ENCODE peak calls at places on chromosomes 3 and 15, in nine cellular contexts. I, W, D, X, G, F, R, O and P are unnamed samples. For H3K4me1, the result is how much of the 10 kb centered on the place peaks cover.

GRCh38 chr3:15520185-15520584 is 1.3 kb downstream of the COLQ start:
- DNase-seq in I (no peak), W (no peak), D (no peak), X (no peak), G (peak), F (no peak), R (no peak), O (peak), P (no peak)

GRCh38 chr15:79455943-79456342 is 23.8 kb downstream of the MINAR1 start:
- DNase-seq in I (no peak), W (no peak), D (no peak), X (no peak), G (no peak), F (no peak), R (no peak), O (no peak), P (no peak)

GRCh38 chr3:33430061-33430460 is 10.1 kb downstream of the UBP1 start:
- DNase-seq in I (no peak), W (no peak), D (no peak), X (no peak), G (no peak), F (no peak), R (no peak), O (no peak), P (no peak)

GRCh38 chr3:181267312-181267711 is 277.8 kb upstream of the DNAJC19 start:
- DNase-seq in I (no peak), W (no peak), D (no peak), X (no peak), G (no peak), F (no peak), R (no peak), O (no peak), P (no peak)

GRCh38 chr3:185866555-185866954 is 41.7 kb upstream of the IGF2BP2 start:
- DNase-seq in I (no peak), W (no peak), D (no peak), X (no peak), G (no peak), F (peak), R (no peak), O (no peak), P (no peak)

GRCh38 chr3:33032937-33033336 is 64.0 kb downstream of the GLB1 start:
- DNase-seq in I (no peak), W (no peak), D (no peak), X (no peak), G (no peak), F (no peak), R (peak), O (no peak), P (no peak)

GRCh38 chr3:47225310-47225906 is 57.2 kb downstream of the KIF9 start:
- DNase-seq in I (no peak), W (no peak), D (peak), X (no peak), G (no peak), F (peak), R (no peak), O (no peak), P (no peak)

GRCh38 chr15:78842519-78842918 is 30.2 kb upstream of the MORF4L1 start:
- DNase-seq in I (no peak), W (no peak), D (no peak), X (no peak), G (no peak), F (no peak), R (no peak), O (no peak), P (no peak)

GRCh38 chr3:83034806-83035703 is 1273.6 kb upstream of the GBE1 start:
- DNase-seq in I (no peak), W (no peak), D (no peak), X (no peak), G (no peak), F (no peak), R (no peak), O (no peak), P (no peak)

GRCh38 chr15:33737687-33738606 is 230.3 kb upstream of the CHRM5 start:
- DNase-seq in I (no peak), W (peak), D (peak), X (no peak), G (no peak), F (peak), R (peak), O (no peak), P (peak)

GRCh38 chr3:116155830-116156229 is 289.5 kb downstream of the LSAMP start:
- DNase-seq in I (no peak), W (no peak), D (peak), X (no peak), G (no peak), F (no peak), R (no peak), O (no peak), P (no peak)

GRCh38 chr3:127351775-127352350 is 64.0 kb upstream of the PRR20G start:
- DNase-seq in I (no peak), W (no peak), D (no peak), X (peak), G (no peak), F (no peak), R (no peak), O (no peak), P (no peak)

GRCh38 chr3:171459942-171460225 is 321 bp downstream of the TNIK start:
- DNase-seq in I (no peak), W (no peak), D (no peak), X (no peak), G (no peak), F (no peak), R (no peak), O (no peak), P (no peak)

GRCh38 chr3:49415931-49416601 is 3.8 kb downstream of the TCTA start:
- DNase-seq in I (peak), W (peak), D (no peak), X (no peak), G (no peak), F (peak), R (no peak), O (no peak), P (no peak)

GRCh38 chr15:25717861-25718504 is 145.1 kb downstream of the ATP10A start:
- DNase-seq in I (no peak), W (no peak), D (no peak), X (no peak), G (no peak), F (no peak), R (no peak), O (peak), P (no peak)

GRCh38 chr3:14811733-14812132 is 7.0 kb upstream of the FGD5 start:
- DNase-seq in I (no peak), W (no peak), D (no peak), X (no peak), G (no peak), F (no peak), R (no peak), O (no peak), P (no peak)

GRCh38 chr3:59655616-59656015 is 605.8 kb upstream of the CFAP20DC start:
- DNase-seq in I (no peak), W (no peak), D (no peak), X (no peak), G (no peak), F (no peak), R (no peak), O (no peak), P (no peak)
- TF ChIP-seq POLR2A in I (no peak), W (no peak), D (no peak), X (no peak), G (no peak), F (no peak), R (no peak), O (no peak), P (no peak)

GRCh38 chr3:45606991-45607712 is 12.6 kb downstream of the LIMD1 start:
- DNase-seq in I (no peak), W (no peak), D (peak), X (no peak), G (peak), F (no peak), R (no peak), O (no peak), P (no peak)
- H3K4me1 ChIP-seq in I (under half), W (under half), D (under half), X (half or more), G (half or more), F (under half), R (half or more), O (half or more), P (under half)

GRCh38 chr15:90035095-90035834 is 34.1 kb downstream of the ZNF710 start:
- DNase-seq in I (no peak), W (peak), D (peak), X (no peak), G (peak), F (peak), R (peak), O (peak), P (peak)
- TF ChIP-seq POLR2A in I (no peak), W (no peak), D (no peak), X (no peak), G (no peak), F (no peak), R (no peak), O (no peak), P (no peak)

DNA sequence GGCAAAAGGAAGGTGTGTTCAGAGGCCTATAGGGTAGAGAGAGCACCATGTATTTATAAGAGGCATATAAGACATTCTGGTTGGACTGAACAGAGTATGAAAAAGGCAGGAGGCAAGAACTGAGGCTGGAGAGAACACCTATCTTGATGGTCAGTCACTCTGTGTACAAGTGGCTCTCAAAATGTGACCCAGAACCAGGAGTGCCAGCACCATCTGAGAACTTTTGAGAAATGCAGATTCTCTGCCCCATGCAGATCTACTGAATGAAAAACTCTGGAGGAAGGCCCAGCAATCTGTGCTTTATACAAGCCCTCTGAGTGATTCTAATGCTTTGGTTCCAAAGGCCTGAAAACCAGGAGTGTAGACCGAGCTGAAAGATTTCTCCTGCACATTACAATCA is 324.0 kb upstream of the IL12A start:
- DNase-seq in I (no peak), W (no peak), D (no peak), X (no peak), G (no peak), F (no peak), R (no peak), O (no peak), P (no peak)
- H3K4me1 ChIP-seq in I (under half), W (under half), D (under half), X (under half), G (under half), F (under half), R (under half), O (under half), P (under half)

GRCh38 chr15:55993804-55994539 is 560 bp upstream of the NEDD4 start:
- DNase-seq in I (no peak), W (no peak), D (peak), X (no peak), G (peak), F (no peak), R (peak), O (no peak), P (no peak)

GRCh38 chr15:55992769-55993110 is 672 bp downstream of the NEDD4 start:
- DNase-seq in I (no peak), W (no peak), D (peak), X (no peak), G (no peak), F (no peak), R (no peak), O (no peak), P (no peak)

GRCh38 chr15:55991841-55992768 is 1.3 kb downstream of the NEDD4 start:
- DNase-seq in I (no peak), W (no peak), D (no peak), X (no peak), G (no peak), F (no peak), R (no peak), O (no peak), P (no peak)

GRCh38 chr15:55990986-55991385 is 2.4 kb downstream of the NEDD4 start:
- DNase-seq in I (no peak), W (no peak), D (no peak), X (no peak), G (no peak), F (no peak), R (no peak), O (no peak), P (no peak)

GRCh38 chr15:55993111-55993803 is at the start of gene NEDD4:
- DNase-seq in I (peak), W (peak), D (peak), X (no peak), G (peak), F (peak), R (peak), O (peak), P (peak)
- TF ChIP-seq POLR2A in I (peak), W (no peak), D (no peak), X (no peak), G (peak), F (peak), R (peak), O (no peak), P (no peak)

GRCh38 chr15:92805080-92805708 is 94.9 kb upstream of the CHD2 start:
- DNase-seq in I (no peak), W (no peak), D (no peak), X (no peak), G (no peak), F (no peak), R (peak), O (no peak), P (no peak)
- H3K4me1 ChIP-seq in I (under half), W (under half), D (under half), X (under half), G (under half), F (half or more), R (half or more), O (half or more), P (under half)

DNA sequence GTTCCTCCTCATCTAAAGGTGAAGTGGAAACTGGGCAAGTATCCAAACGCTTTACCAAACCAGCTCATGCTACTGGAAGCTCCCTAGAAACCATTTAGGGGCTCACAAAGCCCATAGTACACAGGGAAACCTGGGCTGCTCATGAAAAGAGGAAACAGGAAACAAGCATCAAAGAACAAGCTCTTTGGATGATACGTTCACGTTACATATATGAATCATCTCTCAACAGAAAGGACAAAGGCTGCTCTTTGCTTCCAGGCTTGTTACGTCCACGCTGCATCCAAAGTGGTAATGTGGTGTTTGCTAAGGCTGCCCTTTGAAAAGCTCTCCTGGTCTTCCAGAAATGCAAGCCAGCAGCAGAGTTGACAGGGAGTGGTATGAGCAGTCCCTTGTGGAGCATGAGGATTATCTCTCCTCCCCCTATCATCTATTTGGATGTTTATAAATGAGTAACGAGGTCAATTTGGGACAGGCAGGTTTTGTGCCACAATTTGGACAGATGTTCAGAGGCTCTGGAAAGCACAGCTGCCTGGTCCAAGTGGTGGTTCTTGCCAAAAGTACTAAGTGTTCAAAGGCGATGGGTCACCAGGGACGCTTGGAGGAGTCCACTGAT is 98.0 kb upstream of the RORA start:
- DNase-seq in I (no peak), W (no peak), D (no peak), X (no peak), G (no peak), F (no peak), R (no peak), O (no peak), P (peak)
- TF ChIP-seq POLR2A in I (no peak), W (no peak), D (no peak), X (no peak), G (no peak), F (no peak), R (no peak), O (no peak), P (no peak)